ENCODE peak calls at places on chromosomes 16 and 17, in eight cellular contexts. One of them, this sample, is unnamed.

GRCh38 chr16:71479420-71479819 is 9.7 kb downstream of the ZNF19 start:
- DNase-seq in uterus: no peak
- DNase-seq in Panc1: no peak
- DNase-seq in EL: peak; percentile 18
- DNase-seq in neural progenitor cell: peak; percentile 60
- DNase-seq in SK-N-SH: peak; percentile 50
- DNase-seq in mesendoderm: peak; percentile 64
- DNase-seq in brain microvascular endothelial cell: no peak
- DNase-seq in this sample: no peak

GRCh38 chr16:80596507-80597207 is 55.9 kb downstream of the DYNLRB2 start:
- DNase-seq in uterus: no peak
- DNase-seq in Panc1: no peak
- DNase-seq in EL: no peak
- DNase-seq in neural progenitor cell: no peak
- DNase-seq in SK-N-SH: no peak
- DNase-seq in mesendoderm: no peak
- DNase-seq in brain microvascular endothelial cell: no peak
- DNase-seq in this sample: no peak

GRCh38 chr17:65537343-65537844 is 24.1 kb downstream of the AXIN2 start:
- DNase-seq in uterus: no peak
- DNase-seq in Panc1: no peak
- DNase-seq in EL: no peak
- DNase-seq in neural progenitor cell: no peak
- DNase-seq in SK-N-SH: no peak
- DNase-seq in mesendoderm: no peak
- DNase-seq in brain microvascular endothelial cell: no peak
- DNase-seq in this sample: no peak

GRCh38 chr17:1374426-1375177 is 25.4 kb downstream of the YWHAE start:
- DNase-seq in uterus: no peak
- DNase-seq in Panc1: no peak
- DNase-seq in EL: no peak
- DNase-seq in neural progenitor cell: no peak
- DNase-seq in SK-N-SH: no peak
- DNase-seq in mesendoderm: no peak
- DNase-seq in brain microvascular endothelial cell: no peak
- DNase-seq in this sample: no peak

GRCh38 chr16:48546774-48547173 is 63.2 kb downstream of the N4BP1 start:
- DNase-seq in uterus: no peak
- DNase-seq in Panc1: no peak
- DNase-seq in EL: no peak
- DNase-seq in neural progenitor cell: no peak
- DNase-seq in SK-N-SH: no peak
- DNase-seq in mesendoderm: no peak
- DNase-seq in brain microvascular endothelial cell: no peak
- DNase-seq in this sample: no peak

GRCh38 chr16:53945996-53946395 is 242.0 kb downstream of the FTO start:
- DNase-seq in uterus: no peak
- DNase-seq in Panc1: peak; percentile 5
- DNase-seq in EL: peak; percentile 42
- DNase-seq in neural progenitor cell: peak; percentile 65
- DNase-seq in SK-N-SH: peak; percentile 22
- DNase-seq in mesendoderm: peak; percentile 63
- DNase-seq in brain microvascular endothelial cell: no peak
- DNase-seq in this sample: peak; percentile 71

GRCh38 chr16:53769185-53769584 is 65.2 kb downstream of the FTO start:
- DNase-seq in uterus: no peak
- DNase-seq in Panc1: no peak
- DNase-seq in EL: no peak
- DNase-seq in neural progenitor cell: no peak
- DNase-seq in SK-N-SH: no peak
- DNase-seq in mesendoderm: no peak
- DNase-seq in brain microvascular endothelial cell: no peak
- DNase-seq in this sample: no peak

GRCh38 chr17:396788-397187 is 44.2 kb upstream of the RPH3AL start:
- DNase-seq in uterus: no peak
- DNase-seq in Panc1: no peak
- DNase-seq in EL: no peak
- DNase-seq in neural progenitor cell: no peak
- DNase-seq in SK-N-SH: no peak
- DNase-seq in mesendoderm: no peak
- DNase-seq in brain microvascular endothelial cell: no peak
- DNase-seq in this sample: no peak

GRCh38 chr17:68892193-68892592 is 63.0 kb downstream of the ABCA8 start:
- DNase-seq in uterus: no peak
- DNase-seq in Panc1: no peak
- DNase-seq in EL: no peak
- DNase-seq in neural progenitor cell: no peak
- DNase-seq in SK-N-SH: no peak
- DNase-seq in mesendoderm: no peak
- DNase-seq in brain microvascular endothelial cell: no peak
- DNase-seq in this sample: no peak

GRCh38 chr17:75031972-75032895 is 14.5 kb downstream of the ATP5PD start:
- DNase-seq in uterus: peak; percentile 81
- DNase-seq in Panc1: peak; percentile 50
- DNase-seq in EL: peak; percentile 88
- DNase-seq in neural progenitor cell: peak; percentile 40
- DNase-seq in SK-N-SH: peak; percentile 89
- DNase-seq in mesendoderm: peak; percentile 53
- DNase-seq in brain microvascular endothelial cell: peak; percentile 71
- DNase-seq in this sample: peak; percentile 85

GRCh38 chr17:64067642-64068041 is 47.2 kb upstream of the ICAM2 start:
- DNase-seq in uterus: no peak
- DNase-seq in Panc1: no peak
- DNase-seq in EL: no peak
- DNase-seq in neural progenitor cell: no peak
- DNase-seq in SK-N-SH: no peak
- DNase-seq in mesendoderm: no peak
- DNase-seq in brain microvascular endothelial cell: no peak
- DNase-seq in this sample: no peak

This sample was measured in fibroblast of lung.